ENCODE peak calls at places on chromosomes 4 and X, in six cellular contexts. One of them, this sample, is unnamed.

GRCh38 chrX:19382500-19383145 is 38.9 kb downstream of the PDHA1 start:
- DNase-seq in RKO: peak; percentile 56
- DNase-seq in stimulated activated CD4-positive, alpha-beta T cell treated with anti-CD3 and anti-CD28 coated beads, TNF-alpha, amount 100 ng/mL, for 4 hours: peak; percentile 8
- DNase-seq in iris pigment epithelial cell: peak; percentile 35
- DNase-seq in fibroblast of pulmonary artery: peak; percentile 36
- DNase-seq in mesothelial cell of epicardium: no peak
- DNase-seq in this sample: peak; percentile 56

GRCh38 chr4:106065018-106065417 is 169.7 kb downstream of the NPNT start:
- DNase-seq in RKO: no peak
- DNase-seq in stimulated activated CD4-positive, alpha-beta T cell treated with anti-CD3 and anti-CD28 coated beads, TNF-alpha, amount 100 ng/mL, for 4 hours: no peak
- DNase-seq in iris pigment epithelial cell: no peak
- DNase-seq in fibroblast of pulmonary artery: no peak
- DNase-seq in mesothelial cell of epicardium: no peak
- DNase-seq in this sample: no peak

GRCh38 chr4:6695660-6696581 is 2.2 kb downstream of the S100P start:
- DNase-seq in RKO: no peak
- DNase-seq in stimulated activated CD4-positive, alpha-beta T cell treated with anti-CD3 and anti-CD28 coated beads, TNF-alpha, amount 100 ng/mL, for 4 hours: no peak
- DNase-seq in iris pigment epithelial cell: peak; percentile 50
- DNase-seq in fibroblast of pulmonary artery: no peak
- DNase-seq in mesothelial cell of epicardium: no peak
- DNase-seq in this sample: no peak

GRCh38 chr4:41262198-41262597 is 5.5 kb downstream of the UCHL1 start:
- DNase-seq in RKO: no peak
- DNase-seq in stimulated activated CD4-positive, alpha-beta T cell treated with anti-CD3 and anti-CD28 coated beads, TNF-alpha, amount 100 ng/mL, for 4 hours: no peak
- DNase-seq in iris pigment epithelial cell: no peak
- DNase-seq in fibroblast of pulmonary artery: no peak
- DNase-seq in mesothelial cell of epicardium: no peak
- DNase-seq in this sample: no peak

GRCh38 chr4:15784959-15785634 is 7.0 kb downstream of the CD38 start:
- DNase-seq in RKO: no peak
- DNase-seq in stimulated activated CD4-positive, alpha-beta T cell treated with anti-CD3 and anti-CD28 coated beads, TNF-alpha, amount 100 ng/mL, for 4 hours: no peak
- DNase-seq in iris pigment epithelial cell: no peak
- DNase-seq in fibroblast of pulmonary artery: no peak
- DNase-seq in mesothelial cell of epicardium: no peak
- DNase-seq in this sample: no peak

GRCh38 chr4:22969314-22969896 is 276.7 kb downstream of the GBA3 start:
- DNase-seq in RKO: no peak
- DNase-seq in stimulated activated CD4-positive, alpha-beta T cell treated with anti-CD3 and anti-CD28 coated beads, TNF-alpha, amount 100 ng/mL, for 4 hours: no peak
- DNase-seq in iris pigment epithelial cell: peak; percentile 10
- DNase-seq in fibroblast of pulmonary artery: peak; percentile 43
- DNase-seq in mesothelial cell of epicardium: no peak
- DNase-seq in this sample: peak; percentile 1

GRCh38 chrX:129323115-129323514 is 200.2 kb downstream of the SMARCA1 start:
- DNase-seq in RKO: no peak
- DNase-seq in stimulated activated CD4-positive, alpha-beta T cell treated with anti-CD3 and anti-CD28 coated beads, TNF-alpha, amount 100 ng/mL, for 4 hours: no peak
- DNase-seq in iris pigment epithelial cell: peak; percentile 35
- DNase-seq in fibroblast of pulmonary artery: no peak
- DNase-seq in mesothelial cell of epicardium: no peak
- DNase-seq in this sample: peak; percentile 1

GRCh38 chrX:1587161-1587560 is 4.2 kb upstream of the AKAP17A start:
- DNase-seq in RKO: no peak
- DNase-seq in stimulated activated CD4-positive, alpha-beta T cell treated with anti-CD3 and anti-CD28 coated beads, TNF-alpha, amount 100 ng/mL, for 4 hours: no peak
- DNase-seq in iris pigment epithelial cell: no peak
- DNase-seq in fibroblast of pulmonary artery: no peak
- DNase-seq in mesothelial cell of epicardium: no peak
- DNase-seq in this sample: no peak

GRCh38 chr4:177246636-177247584 is 62.8 kb upstream of the NEIL3 start:
- DNase-seq in RKO: no peak
- DNase-seq in stimulated activated CD4-positive, alpha-beta T cell treated with anti-CD3 and anti-CD28 coated beads, TNF-alpha, amount 100 ng/mL, for 4 hours: no peak
- DNase-seq in iris pigment epithelial cell: peak; percentile 35
- DNase-seq in fibroblast of pulmonary artery: no peak
- DNase-seq in mesothelial cell of epicardium: no peak
- DNase-seq in this sample: peak; percentile 26

GRCh38 chrX:129626026-129626425 is 28.7 kb downstream of the APLN start:
- DNase-seq in RKO: no peak
- DNase-seq in stimulated activated CD4-positive, alpha-beta T cell treated with anti-CD3 and anti-CD28 coated beads, TNF-alpha, amount 100 ng/mL, for 4 hours: no peak
- DNase-seq in iris pigment epithelial cell: no peak
- DNase-seq in fibroblast of pulmonary artery: no peak
- DNase-seq in mesothelial cell of epicardium: no peak
- DNase-seq in this sample: no peak

GRCh38 chr4:99790796-99791617 is 25.6 kb upstream of the DAPP1 start:
- DNase-seq in RKO: no peak
- DNase-seq in stimulated activated CD4-positive, alpha-beta T cell treated with anti-CD3 and anti-CD28 coated beads, TNF-alpha, amount 100 ng/mL, for 4 hours: no peak
- DNase-seq in iris pigment epithelial cell: peak; percentile 12
- DNase-seq in fibroblast of pulmonary artery: peak; percentile 13
- DNase-seq in mesothelial cell of epicardium: no peak
- DNase-seq in this sample: peak; percentile 3

GRCh38 chr4:64705989-64706388 is 296.7 kb upstream of the TECRL start:
- DNase-seq in RKO: no peak
- DNase-seq in stimulated activated CD4-positive, alpha-beta T cell treated with anti-CD3 and anti-CD28 coated beads, TNF-alpha, amount 100 ng/mL, for 4 hours: no peak
- DNase-seq in iris pigment epithelial cell: no peak
- DNase-seq in fibroblast of pulmonary artery: no peak
- DNase-seq in mesothelial cell of epicardium: no peak
- DNase-seq in this sample: no peak

GRCh38 chrX:136143714-136144113 is 3.6 kb upstream of the FHL1 start:
- DNase-seq in RKO: no peak
- DNase-seq in stimulated activated CD4-positive, alpha-beta T cell treated with anti-CD3 and anti-CD28 coated beads, TNF-alpha, amount 100 ng/mL, for 4 hours: no peak
- DNase-seq in iris pigment epithelial cell: no peak
- DNase-seq in fibroblast of pulmonary artery: no peak
- DNase-seq in mesothelial cell of epicardium: no peak
- DNase-seq in this sample: no peak

GRCh38 chr4:168907119-168907698 is 102.8 kb downstream of the CBR4 start:
- DNase-seq in RKO: no peak
- DNase-seq in stimulated activated CD4-positive, alpha-beta T cell treated with anti-CD3 and anti-CD28 coated beads, TNF-alpha, amount 100 ng/mL, for 4 hours: no peak
- DNase-seq in iris pigment epithelial cell: no peak
- DNase-seq in fibroblast of pulmonary artery: no peak
- DNase-seq in mesothelial cell of epicardium: no peak
- DNase-seq in this sample: no peak

GRCh38 chr4:40608628-40609027 is 21.0 kb downstream of the RBM47 start:
- DNase-seq in RKO: no peak
- DNase-seq in stimulated activated CD4-positive, alpha-beta T cell treated with anti-CD3 and anti-CD28 coated beads, TNF-alpha, amount 100 ng/mL, for 4 hours: no peak
- DNase-seq in iris pigment epithelial cell: no peak
- DNase-seq in fibroblast of pulmonary artery: peak; percentile 42
- DNase-seq in mesothelial cell of epicardium: no peak
- DNase-seq in this sample: no peak

GRCh38 chrX:50988649-50989048 is 78.1 kb downstream of the BMP15 start:
- DNase-seq in RKO: peak; percentile 58
- DNase-seq in stimulated activated CD4-positive, alpha-beta T cell treated with anti-CD3 and anti-CD28 coated beads, TNF-alpha, amount 100 ng/mL, for 4 hours: no peak
- DNase-seq in iris pigment epithelial cell: peak; percentile 41
- DNase-seq in fibroblast of pulmonary artery: peak; percentile 39
- DNase-seq in mesothelial cell of epicardium: no peak
- DNase-seq in this sample: peak; percentile 52

GRCh38 chr4:15913631-15913970 is 24.9 kb downstream of the FGFBP1 start:
- DNase-seq in RKO: peak; percentile 89
- DNase-seq in stimulated activated CD4-positive, alpha-beta T cell treated with anti-CD3 and anti-CD28 coated beads, TNF-alpha, amount 100 ng/mL, for 4 hours: no peak
- DNase-seq in iris pigment epithelial cell: peak; percentile 99
- DNase-seq in fibroblast of pulmonary artery: peak; percentile 97
- DNase-seq in mesothelial cell of epicardium: no peak
- DNase-seq in this sample: peak; percentile 97

GRCh38 chr4:90733211-90733610 is 606.0 kb downstream of the CCSER1 start:
- DNase-seq in RKO: no peak
- DNase-seq in stimulated activated CD4-positive, alpha-beta T cell treated with anti-CD3 and anti-CD28 coated beads, TNF-alpha, amount 100 ng/mL, for 4 hours: no peak
- DNase-seq in iris pigment epithelial cell: no peak
- DNase-seq in fibroblast of pulmonary artery: no peak
- DNase-seq in mesothelial cell of epicardium: no peak
- DNase-seq in this sample: no peak

GRCh38 chr4:143381171-143382118 is 44.8 kb downstream of the GAB1 start:
- DNase-seq in RKO: peak; percentile 12
- DNase-seq in stimulated activated CD4-positive, alpha-beta T cell treated with anti-CD3 and anti-CD28 coated beads, TNF-alpha, amount 100 ng/mL, for 4 hours: no peak
- DNase-seq in iris pigment epithelial cell: peak; percentile 91
- DNase-seq in fibroblast of pulmonary artery: peak; percentile 90
- DNase-seq in mesothelial cell of epicardium: no peak
- DNase-seq in this sample: peak; percentile 92

GRCh38 chr4:127868196-127868595 is 12.5 kb upstream of the PLK4 start:
- DNase-seq in RKO: no peak
- DNase-seq in stimulated activated CD4-positive, alpha-beta T cell treated with anti-CD3 and anti-CD28 coated beads, TNF-alpha, amount 100 ng/mL, for 4 hours: no peak
- DNase-seq in iris pigment epithelial cell: peak; percentile 35
- DNase-seq in fibroblast of pulmonary artery: no peak
- DNase-seq in mesothelial cell of epicardium: no peak
- DNase-seq in this sample: peak; percentile 8

This sample was measured in choroid plexus epithelial cell.